ENCODE peak calls at places on chromosomes 11 and 22, in five cellular contexts. I is lower leg skin, Z is suprapubic skin, M is GM20000, A is epithelial cell of esophagus. T is an unnamed sample.

GRCh38 chr11:58968251-58968711 is 29.0 kb downstream of the GLYATL1 start:
- DNase-seq in I (no peak), Z (no peak), M (no peak), A (no peak), T (no peak)

GRCh38 chr11:113615098-113615497 is 91.0 kb downstream of the TMPRSS5 start:
- DNase-seq in I (no peak), Z (no peak), M (no peak), A (no peak), T (no peak)

GRCh38 chr22:22201185-22201924 is 43.2 kb upstream of the VPREB1 start:
- DNase-seq in I (no peak), Z (no peak), M (peak), A (peak), T (no peak)

GRCh38 chr11:3824714-3825472 is 15.9 kb downstream of the RHOG start:
- DNase-seq in I (no peak), Z (peak), M (peak), A (peak), T (no peak)

GRCh38 chr22:31122532-31123291 is at the start of gene INPP5J:
- DNase-seq in I (no peak), Z (no peak), M (no peak), A (peak), T (no peak)

GRCh38 chr11:10497371-10498021 is 42.4 kb downstream of the AMPD3 start:
- DNase-seq in I (peak), Z (peak), M (no peak), A (no peak), T (peak)

GRCh38 chr11:122721964-122722266 is 66.4 kb downstream of the UBASH3B start:
- DNase-seq in I (no peak), Z (no peak), M (no peak), A (peak), T (no peak)

GRCh38 chr11:35541621-35542375 is 16.4 kb upstream of the PAMR1 start:
- DNase-seq in I (peak), Z (no peak), M (no peak), A (peak), T (no peak)

GRCh38 chr11:16902182-16902581 is 112.0 kb downstream of the PLEKHA7 start:
- DNase-seq in I (no peak), Z (no peak), M (peak), A (peak), T (no peak)

GRCh38 chr11:77039491-77040400 is 5.5 kb downstream of the B3GNT6 start:
- DNase-seq in I (no peak), Z (no peak), M (peak), A (peak), T (no peak)

GRCh38 chr22:30325065-30325720 is 1.5 kb downstream of the TBC1D10A start:
- DNase-seq in I (peak), Z (no peak), M (no peak), A (peak), T (no peak)

GRCh38 chr11:77771135-77771534 is 49.4 kb downstream of the RSF1 start:
- DNase-seq in I (no peak), Z (no peak), M (no peak), A (no peak), T (no peak)

GRCh38 chr22:50305658-50306566 is 1.5 kb downstream of the PLXNB2 start:
- DNase-seq in I (peak), Z (peak), M (peak), A (peak), T (no peak)

GRCh38 chr11:70867661-70868060 is 384.7 kb downstream of the SHANK2 start:
- DNase-seq in I (no peak), Z (no peak), M (no peak), A (no peak), T (no peak)

GRCh38 chr11:67615455-67616430 is 9.0 kb downstream of the NDUFV1 start:
- DNase-seq in I (peak), Z (peak), M (peak), A (peak), T (peak)

GRCh38 chr22:48188211-48188845 is 1425.9 kb downstream of the TBC1D22A start:
- DNase-seq in I (no peak), Z (no peak), M (no peak), A (no peak), T (no peak)

GRCh38 chr11:72113170-72113808 is 794 bp upstream of the ANAPC15 start:
- DNase-seq in I (no peak), Z (no peak), M (no peak), A (peak), T (no peak)

GRCh38 chr11:30171661-30172060 is 59.2 kb upstream of the FSHB start:
- DNase-seq in I (no peak), Z (no peak), M (no peak), A (no peak), T (no peak)

GRCh38 chr11:77636738-77637344 is 753 bp downstream of the CLNS1A start:
- DNase-seq in I (no peak), Z (no peak), M (no peak), A (no peak), T (no peak)

GRCh38 chr11:38274031-38274430 is 1676.0 kb upstream of the RAG2 start:
- DNase-seq in I (no peak), Z (no peak), M (no peak), A (peak), T (no peak)

GRCh38 chr22:23457586-23457985 is 122.5 kb downstream of the IGLL1 start:
- DNase-seq in I (no peak), Z (no peak), M (no peak), A (no peak), T (no peak)

GRCh38 chr11:89922195-89922660 is at the start of gene TRIM49D1:
- DNase-seq in I (no peak), Z (no peak), M (no peak), A (no peak), T (no peak)

GRCh38 chr11:61957028-61957770 is 7.0 kb downstream of the BEST1 start:
- DNase-seq in I (no peak), Z (peak), M (no peak), A (no peak), T (no peak)
- TF ChIP-seq CTCF in I (no peak), Z (no peak), M (no peak), A (no peak), T (no peak)

DNA sequence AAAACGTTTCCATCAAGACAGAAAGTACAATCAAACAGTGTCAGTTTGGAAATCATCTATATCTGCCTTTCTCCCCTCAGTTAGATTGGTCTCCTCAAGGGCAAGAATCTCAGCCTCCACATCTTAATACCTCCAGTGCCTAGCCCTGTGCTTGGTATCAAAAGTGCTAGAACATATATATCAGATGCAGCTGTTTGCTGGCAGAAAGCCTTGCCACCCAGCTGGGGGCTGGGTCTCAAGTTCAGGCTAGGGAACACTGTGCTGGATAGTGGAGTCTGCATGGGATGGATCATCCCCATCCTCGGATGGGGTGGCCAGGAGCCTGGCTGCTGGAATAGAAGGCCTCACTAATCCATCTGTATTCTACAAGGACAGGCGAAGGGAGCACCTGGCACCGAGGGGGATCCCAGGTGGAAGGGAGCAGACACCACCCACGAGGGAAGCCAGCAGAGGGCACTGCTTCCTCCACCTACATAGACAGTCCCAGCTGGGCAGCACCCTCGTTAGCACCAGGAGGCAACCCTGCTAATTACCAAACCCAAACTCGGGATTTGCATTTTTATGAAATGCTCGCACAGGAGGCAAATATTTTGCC is 602.2 kb downstream of the BUD13 start:
- DNase-seq in I (no peak), Z (no peak), M (no peak), A (no peak), T (peak)
- TF ChIP-seq CTCF in I (no peak), Z (no peak), M (peak), A (no peak), T (peak)

GRCh38 chr22:43199541-43199940 is 12.6 kb upstream of the TTLL12 start:
- DNase-seq in I (no peak), Z (no peak), M (no peak), A (no peak), T (no peak)

GRCh38 chr22:43198936-43199335 is 12.0 kb upstream of the TTLL12 start:
- DNase-seq in I (no peak), Z (no peak), M (no peak), A (no peak), T (no peak)

GRCh38 chr22:43197271-43197941 is 10.5 kb upstream of the TTLL12 start:
- DNase-seq in I (no peak), Z (no peak), M (no peak), A (no peak), T (no peak)

GRCh38 chr22:43200031-43200430 is 13.1 kb upstream of the TTLL12 start:
- DNase-seq in I (no peak), Z (no peak), M (no peak), A (no peak), T (no peak)

DNA sequence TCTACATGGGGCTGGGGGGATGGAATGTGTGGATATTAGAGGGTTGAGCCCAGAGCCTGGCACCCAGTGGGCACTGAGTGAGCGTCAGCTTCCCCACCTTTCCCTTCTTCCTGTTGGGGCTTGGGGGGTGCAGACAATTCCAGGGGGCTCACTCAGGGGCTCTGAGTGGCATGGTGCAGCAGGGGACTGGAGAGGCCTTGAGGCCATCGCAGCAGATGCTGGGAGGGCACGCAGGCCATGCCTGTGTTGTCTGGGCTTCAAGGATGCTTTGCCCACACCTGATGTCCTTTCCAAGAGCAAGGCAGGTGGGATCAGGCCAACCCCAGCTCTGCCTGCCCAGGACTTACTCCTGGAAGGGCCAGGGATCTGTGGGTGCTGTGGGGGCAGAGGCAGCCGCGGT is 11.2 kb upstream of the TTLL12 start:
- DNase-seq in I (no peak), Z (no peak), M (no peak), A (no peak), T (no peak)
- TF ChIP-seq CTCF in I (no peak), Z (no peak), M (no peak), A (no peak), T (no peak)

GRCh38 chr11:126282742-126283591 is at the start of gene TIRAP:
- DNase-seq in I (peak), Z (peak), M (peak), A (peak), T (no peak)
- TF ChIP-seq CTCF in I (no peak), Z (no peak), M (no peak), A (no peak), T (peak)

DNA sequence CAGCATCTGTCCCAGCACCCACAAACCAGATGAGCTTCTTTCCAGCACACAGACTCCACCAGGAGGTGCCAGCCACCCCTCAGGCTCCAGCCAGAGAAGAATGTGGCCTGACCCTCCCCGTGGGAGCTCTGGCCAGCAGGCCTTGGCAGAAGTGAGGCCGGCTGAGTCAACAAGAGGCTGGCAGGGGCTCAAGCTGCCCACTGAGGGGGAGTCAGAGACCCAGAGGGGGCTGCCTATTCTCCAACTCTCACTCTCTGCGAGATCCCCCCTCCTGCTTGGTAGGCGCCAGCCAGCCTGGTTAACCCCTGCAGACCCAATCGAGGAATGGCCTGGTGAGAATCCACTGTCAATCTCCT is 10.6 kb upstream of the CDC42EP1 start:
- DNase-seq in I (no peak), Z (no peak), M (no peak), A (no peak), T (no peak)
- TF ChIP-seq CTCF in I (no peak), Z (no peak), M (no peak), A (no peak), T (no peak)

GRCh38 chr11:125935056-125935455 is 10.8 kb upstream of the VSIG10L2 start:
- DNase-seq in I (no peak), Z (no peak), M (no peak), A (no peak), T (no peak)
- TF ChIP-seq CTCF in I (no peak), Z (no peak), M (no peak), A (peak), T (no peak)

DNA sequence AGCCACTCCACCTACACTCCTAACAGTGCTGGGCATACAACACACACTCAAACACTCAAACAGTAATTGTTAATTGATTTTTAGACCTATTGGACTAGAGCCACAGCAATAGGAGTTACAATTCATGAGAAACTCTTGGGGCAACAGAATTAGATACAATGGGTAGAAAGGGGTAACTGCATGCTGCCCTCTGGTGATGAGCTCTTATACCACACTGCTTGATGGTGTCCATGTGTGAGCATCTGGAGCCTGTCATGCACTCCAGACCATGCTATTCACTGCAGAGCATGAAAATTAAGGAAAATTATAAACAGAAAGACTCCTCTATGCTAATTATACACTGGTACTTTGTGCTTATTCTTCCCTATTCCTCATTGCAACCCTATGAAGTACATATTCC is 975.5 kb upstream of the CCDC90B start:
- DNase-seq in I (no peak), Z (no peak), M (no peak), A (no peak), T (no peak)
- TF ChIP-seq CTCF in I (no peak), Z (no peak), M (no peak), A (peak), T (peak)

GRCh38 chr11:112584674-112585073 is 324.0 kb upstream of the PLET1 start:
- DNase-seq in I (no peak), Z (no peak), M (no peak), A (peak), T (no peak)
- TF ChIP-seq CTCF in I (no peak), Z (no peak), M (peak), A (peak), T (peak)

T was measured in type B pancreatic cell.